ENCODE peak calls at places on chromosomes 16 and 17, in eight cellular contexts. One of them, this sample, is unnamed.

GRCh38 chr16:58820359-58820758 is 86.2 kb upstream of the GOT2 start:
- DNase-seq in AML-193: no peak
- DNase-seq in NAMALWA: no peak
- DNase-seq in mucosa of descending colon: no peak
- DNase-seq in LHCN-M2: no peak
- DNase-seq in H7: no peak
- DNase-seq in A549: no peak
- DNase-seq in EL: no peak
- DNase-seq in this sample: no peak

GRCh38 chr17:2406271-2406902 is 5.5 kb upstream of the MNT start:
- DNase-seq in AML-193: no peak
- DNase-seq in NAMALWA: no peak
- DNase-seq in H7: no peak
- DNase-seq in A549: no peak
- DNase-seq in mucosa of descending colon: peak
- DNase-seq in LHCN-M2: no peak
- DNase-seq in EL: no peak
- DNase-seq in this sample: no peak

GRCh38 chr17:6159541-6160187 is 89.5 kb downstream of the WSCD1 start:
- DNase-seq in A549: no peak
- DNase-seq in EL: no peak
- DNase-seq in H7: no peak
- DNase-seq in mucosa of descending colon: no peak
- DNase-seq in NAMALWA: no peak
- DNase-seq in LHCN-M2: no peak
- DNase-seq in AML-193: no peak
- DNase-seq in this sample: no peak

GRCh38 chr16:87538594-87538993 is 45.8 kb upstream of the ZCCHC14 start:
- DNase-seq in A549: no peak
- DNase-seq in AML-193: no peak
- DNase-seq in LHCN-M2: no peak
- DNase-seq in EL: no peak
- DNase-seq in NAMALWA: no peak
- DNase-seq in H7: no peak
- DNase-seq in mucosa of descending colon: no peak
- DNase-seq in this sample: no peak

GRCh38 chr17:66985338-66985737 is 20.8 kb downstream of the CACNG4 start:
- DNase-seq in NAMALWA: no peak
- DNase-seq in AML-193: no peak
- DNase-seq in LHCN-M2: no peak
- DNase-seq in A549: no peak
- DNase-seq in H7: no peak
- DNase-seq in mucosa of descending colon: no peak
- DNase-seq in EL: no peak
- DNase-seq in this sample: no peak

GRCh38 chr16:81493755-81494433 is 49.3 kb downstream of the CMIP start:
- DNase-seq in LHCN-M2: peak
- DNase-seq in AML-193: no peak
- DNase-seq in mucosa of descending colon: peak
- DNase-seq in EL: peak
- DNase-seq in H7: peak
- DNase-seq in NAMALWA: no peak
- DNase-seq in A549: peak
- DNase-seq in this sample: peak

GRCh38 chr17:50107790-50108414 is 12.8 kb downstream of the PDK2 start:
- DNase-seq in A549: no peak
- DNase-seq in NAMALWA: no peak
- DNase-seq in AML-193: no peak
- DNase-seq in LHCN-M2: peak
- DNase-seq in H7: no peak
- DNase-seq in mucosa of descending colon: no peak
- DNase-seq in EL: peak
- DNase-seq in this sample: no peak

GRCh38 chr17:63420868-63421680 is 25.0 kb downstream of the CYB561 start:
- DNase-seq in H7: no peak
- DNase-seq in AML-193: no peak
- DNase-seq in NAMALWA: no peak
- DNase-seq in LHCN-M2: no peak
- DNase-seq in EL: no peak
- DNase-seq in mucosa of descending colon: no peak
- DNase-seq in A549: no peak
- DNase-seq in this sample: no peak

GRCh38 chr16:79505344-79505743 is 95.2 kb downstream of the MAF start:
- DNase-seq in EL: no peak
- DNase-seq in NAMALWA: no peak
- DNase-seq in LHCN-M2: no peak
- DNase-seq in mucosa of descending colon: peak
- DNase-seq in A549: no peak
- DNase-seq in AML-193: no peak
- DNase-seq in H7: no peak
- DNase-seq in this sample: no peak

GRCh38 chr16:1028056-1028455 is 44.5 kb upstream of the SSTR5 start:
- DNase-seq in NAMALWA: no peak
- DNase-seq in EL: no peak
- DNase-seq in AML-193: no peak
- DNase-seq in H7: no peak
- DNase-seq in LHCN-M2: no peak
- DNase-seq in A549: no peak
- DNase-seq in mucosa of descending colon: no peak
- DNase-seq in this sample: no peak

GRCh38 chr17:61251939-61252865 is 147.4 kb upstream of the TBX2 start:
- DNase-seq in LHCN-M2: peak
- DNase-seq in A549: no peak
- DNase-seq in EL: peak
- DNase-seq in AML-193: peak
- DNase-seq in NAMALWA: no peak
- DNase-seq in H7: no peak
- DNase-seq in mucosa of descending colon: peak
- DNase-seq in this sample: peak

GRCh38 chr17:68231536-68231935 is 16.3 kb upstream of the AMZ2 start:
- DNase-seq in AML-193: no peak
- DNase-seq in H7: no peak
- DNase-seq in LHCN-M2: no peak
- DNase-seq in A549: no peak
- DNase-seq in mucosa of descending colon: no peak
- DNase-seq in NAMALWA: no peak
- DNase-seq in EL: no peak
- DNase-seq in this sample: no peak

GRCh38 chr17:75795820-75796607 is 11.4 kb downstream of the UNK start:
- DNase-seq in A549: no peak
- DNase-seq in H7: no peak
- DNase-seq in NAMALWA: no peak
- DNase-seq in AML-193: no peak
- DNase-seq in mucosa of descending colon: no peak
- DNase-seq in EL: no peak
- DNase-seq in LHCN-M2: no peak
- DNase-seq in this sample: no peak

GRCh38 chr16:3661311-3661710 is 6.8 kb downstream of the DNASE1 start:
- DNase-seq in A549: no peak
- DNase-seq in AML-193: no peak
- DNase-seq in mucosa of descending colon: no peak
- DNase-seq in LHCN-M2: no peak
- DNase-seq in H7: no peak
- DNase-seq in NAMALWA: no peak
- DNase-seq in EL: no peak
- DNase-seq in this sample: no peak

GRCh38 chr16:20611975-20612471 is 35.9 kb upstream of the ACSM2B start:
- DNase-seq in NAMALWA: no peak
- DNase-seq in H7: no peak
- DNase-seq in EL: no peak
- DNase-seq in AML-193: no peak
- DNase-seq in A549: no peak
- DNase-seq in mucosa of descending colon: peak
- DNase-seq in LHCN-M2: no peak
- DNase-seq in this sample: no peak

GRCh38 chr17:65856865-65857264 is 295.4 kb upstream of the AXIN2 start:
- DNase-seq in mucosa of descending colon: no peak
- DNase-seq in A549: no peak
- DNase-seq in AML-193: no peak
- DNase-seq in LHCN-M2: no peak
- DNase-seq in EL: peak
- DNase-seq in H7: no peak
- DNase-seq in NAMALWA: no peak
- DNase-seq in this sample: no peak

GRCh38 chr16:72739577-72739976 is 308.4 kb downstream of the ZFHX3 start:
- DNase-seq in mucosa of descending colon: no peak
- DNase-seq in EL: peak
- DNase-seq in LHCN-M2: peak
- DNase-seq in AML-193: no peak
- DNase-seq in H7: no peak
- DNase-seq in A549: no peak
- DNase-seq in NAMALWA: no peak
- DNase-seq in this sample: no peak

GRCh38 chr17:38867179-38867994 is 2.5 kb upstream of the LASP1 start:
- DNase-seq in mucosa of descending colon: peak
- DNase-seq in A549: peak
- DNase-seq in AML-193: peak
- DNase-seq in NAMALWA: peak
- DNase-seq in EL: peak
- DNase-seq in LHCN-M2: peak
- DNase-seq in H7: peak
- DNase-seq in this sample: peak

GRCh38 chr16:85145188-85145587 is 32.9 kb upstream of the CIBAR2 start:
- DNase-seq in NAMALWA: no peak
- DNase-seq in LHCN-M2: no peak
- DNase-seq in AML-193: no peak
- DNase-seq in H7: no peak
- DNase-seq in mucosa of descending colon: no peak
- DNase-seq in EL: no peak
- DNase-seq in A549: no peak
- DNase-seq in this sample: no peak

GRCh38 chr17:46000757-46001156 is 1.7 kb downstream of the STH start:
- DNase-seq in H7: no peak
- DNase-seq in A549: no peak
- DNase-seq in NAMALWA: no peak
- DNase-seq in LHCN-M2: no peak
- DNase-seq in mucosa of descending colon: no peak
- DNase-seq in EL: no peak
- DNase-seq in AML-193: no peak
- DNase-seq in this sample: no peak

GRCh38 chr16:49011807-49012345 is 269.8 kb downstream of the CBLN1 start:
- DNase-seq in A549: no peak
- DNase-seq in LHCN-M2: no peak
- DNase-seq in mucosa of descending colon: no peak
- DNase-seq in NAMALWA: no peak
- DNase-seq in H7: no peak
- DNase-seq in EL: no peak
- DNase-seq in AML-193: no peak
- DNase-seq in this sample: no peak

GRCh38 chr16:82891424-82891823 is 264.7 kb downstream of the CDH13 start:
- DNase-seq in A549: no peak
- DNase-seq in EL: no peak
- DNase-seq in AML-193: no peak
- DNase-seq in NAMALWA: no peak
- DNase-seq in H7: no peak
- DNase-seq in LHCN-M2: no peak
- DNase-seq in mucosa of descending colon: no peak
- DNase-seq in this sample: no peak

GRCh38 chr17:81481011-81481799 is 31.4 kb downstream of the ACTG1 start:
- DNase-seq in A549: peak
- DNase-seq in H7: peak
- DNase-seq in NAMALWA: no peak
- DNase-seq in LHCN-M2: peak
- DNase-seq in EL: peak
- DNase-seq in mucosa of descending colon: peak
- DNase-seq in AML-193: peak
- DNase-seq in this sample: peak

GRCh38 chr16:80932725-80933124 is 74.0 kb downstream of the CMC2 start:
- DNase-seq in AML-193: no peak
- DNase-seq in NAMALWA: no peak
- DNase-seq in mucosa of descending colon: peak
- DNase-seq in EL: peak
- DNase-seq in LHCN-M2: peak
- DNase-seq in H7: peak
- DNase-seq in A549: no peak
- DNase-seq in this sample: no peak

GRCh38 chr17:3804503-3804931 is 3.5 kb upstream of the ITGAE start:
- DNase-seq in H7: no peak
- DNase-seq in NAMALWA: no peak
- DNase-seq in A549: no peak
- DNase-seq in mucosa of descending colon: no peak
- DNase-seq in EL: peak
- DNase-seq in AML-193: no peak
- DNase-seq in LHCN-M2: no peak
- DNase-seq in this sample: no peak

GRCh38 chr17:8128125-8128784 is 4.3 kb upstream of the HES7 start:
- DNase-seq in NAMALWA: no peak
- DNase-seq in H7: no peak
- DNase-seq in A549: no peak
- DNase-seq in mucosa of descending colon: no peak
- DNase-seq in AML-193: no peak
- DNase-seq in EL: no peak
- DNase-seq in LHCN-M2: no peak
- DNase-seq in this sample: no peak

GRCh38 chr16:1413684-1414531 is 596 bp downstream of the UNKL start:
- DNase-seq in mucosa of descending colon: peak
- DNase-seq in AML-193: peak
- DNase-seq in EL: peak
- DNase-seq in A549: peak
- DNase-seq in LHCN-M2: peak
- DNase-seq in NAMALWA: peak
- DNase-seq in H7: peak
- DNase-seq in this sample: peak

GRCh38 chr16:46830417-46830901 is 521 bp downstream of the C16orf87 start:
- DNase-seq in LHCN-M2: no peak
- DNase-seq in AML-193: peak
- DNase-seq in H7: no peak
- DNase-seq in EL: no peak
- DNase-seq in mucosa of descending colon: peak
- DNase-seq in NAMALWA: peak
- DNase-seq in A549: no peak
- DNase-seq in this sample: no peak

GRCh38 chr16:87145181-87146176 is 171.7 kb downstream of the C16orf95 start:
- DNase-seq in NAMALWA: no peak
- DNase-seq in AML-193: no peak
- DNase-seq in LHCN-M2: peak
- DNase-seq in A549: no peak
- DNase-seq in H7: no peak
- DNase-seq in EL: peak
- DNase-seq in mucosa of descending colon: no peak
- DNase-seq in this sample: peak

GRCh38 chr17:9170822-9171221 is 149.5 kb downstream of the NTN1 start:
- DNase-seq in AML-193: no peak
- DNase-seq in LHCN-M2: no peak
- DNase-seq in EL: no peak
- DNase-seq in H7: no peak
- DNase-seq in A549: no peak
- DNase-seq in NAMALWA: no peak
- DNase-seq in mucosa of descending colon: peak
- DNase-seq in this sample: no peak

GRCh38 chr17:70622382-70623260 is 453.3 kb downstream of the KCNJ2 start:
- DNase-seq in H7: peak
- DNase-seq in AML-193: no peak
- DNase-seq in NAMALWA: peak
- DNase-seq in EL: peak
- DNase-seq in mucosa of descending colon: peak
- DNase-seq in A549: peak
- DNase-seq in LHCN-M2: peak
- DNase-seq in this sample: peak

GRCh38 chr17:78399693-78400144 is 21.3 kb downstream of the PGS1 start:
- DNase-seq in LHCN-M2: no peak
- DNase-seq in EL: no peak
- DNase-seq in H7: no peak
- DNase-seq in NAMALWA: no peak
- DNase-seq in A549: no peak
- DNase-seq in AML-193: no peak
- DNase-seq in mucosa of descending colon: no peak
- DNase-seq in this sample: no peak

GRCh38 chr17:284676-285355 is 67.8 kb downstream of the RPH3AL start:
- DNase-seq in NAMALWA: no peak
- DNase-seq in EL: no peak
- DNase-seq in AML-193: no peak
- DNase-seq in LHCN-M2: no peak
- DNase-seq in H7: no peak
- DNase-seq in mucosa of descending colon: no peak
- DNase-seq in A549: no peak
- DNase-seq in this sample: no peak